ENCODE peak calls at places on chromosomes 7 and 10, in six cellular contexts. R is lung, Z is left ventricle myocardium inferior, F is HL-60, C is colonic mucosa, I is cardiac fibroblast. A is an unnamed sample.

GRCh38 chr10:21020545-21020944 is 123.4 kb upstream of the NEBL start:
- DNase-seq in R (no peak), F (peak; percentile 25), I (no peak), C (peak; percentile 50), Z (no peak), A (peak; percentile 9)

GRCh38 chr10:86243651-86244155 is 122.9 kb downstream of the GRID1 start:
- DNase-seq in I (no peak), C (no peak), F (no peak), Z (no peak), R (no peak), A (no peak)

GRCh38 chr10:94524146-94524545 is 21.4 kb upstream of the HELLS start:
- DNase-seq in I (peak; percentile 46), C (no peak), R (no peak), Z (no peak), F (no peak), A (peak; percentile 89)

GRCh38 chr10:98249134-98249533 is 18.9 kb downstream of the LOXL4 start:
- DNase-seq in I (no peak), Z (no peak), C (no peak), R (no peak), F (no peak), A (no peak)

GRCh38 chr7:87216701-87217508 is 2.6 kb downstream of the TMEM243 start:
- DNase-seq in R (no peak), I (no peak), C (no peak), F (no peak), Z (no peak), A (no peak)

GRCh38 chr10:59808896-59809643 is 55.8 kb upstream of the MRLN start:
- DNase-seq in C (peak; percentile 90), Z (peak; percentile 72), R (peak; percentile 75), F (peak; percentile 76), I (peak; percentile 61), A (peak; percentile 62)

GRCh38 chr10:34861293-34862004 is 46.4 kb upstream of the PARD3 start:
- DNase-seq in R (no peak), F (no peak), I (peak; percentile 13), Z (peak; percentile 22), C (peak; percentile 88), A (peak; percentile 6)

GRCh38 chr10:5775705-5776104 is 37.5 kb downstream of the GDI2 start:
- DNase-seq in F (peak; percentile 81), C (no peak), R (no peak), I (no peak), Z (peak; percentile 20), A (no peak)

DNA sequence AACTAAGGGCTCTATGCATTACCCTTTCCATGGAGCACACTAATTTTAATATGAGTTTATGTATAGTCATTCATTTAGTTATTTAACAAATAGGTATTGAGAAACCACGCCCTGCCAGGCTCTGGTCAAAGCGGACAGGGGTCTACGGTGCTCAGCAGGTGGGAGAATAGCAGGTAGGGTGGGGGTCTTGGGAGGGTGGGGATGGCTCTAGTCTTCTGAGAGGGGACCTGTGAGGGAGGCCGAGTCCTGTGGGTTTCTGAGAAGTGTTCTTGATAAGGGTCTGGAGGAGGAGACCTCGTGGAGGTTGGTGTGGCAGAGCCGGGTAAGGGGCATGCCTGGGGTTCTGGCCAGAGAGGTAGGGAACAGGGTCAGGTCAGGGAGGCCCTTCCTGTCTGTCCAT is 1.1 kb downstream of the WDFY4 start:
- DNase-seq in C (no peak), I (no peak), R (no peak), F (no peak), Z (no peak), A (no peak)
- H3K4me3 ChIP-seq in C (no peak overlapping the region), I (no peak overlapping the region), R (no peak overlapping the region), F (peak overlapping the region; percentile 65), Z (peak overlapping the region; percentile 23), A (no peak overlapping the region)

GRCh38 chr10:23656735-23657134 is 217.9 kb downstream of the OTUD1 start:
- DNase-seq in R (no peak), C (no peak), Z (no peak), F (peak; percentile 4), I (no peak), A (no peak)
- TF ChIP-seq CTCF in R (no peak), C (no peak), Z (peak; percentile 60), F (peak; percentile 1), I (peak; percentile 16), A (no peak)

DNA sequence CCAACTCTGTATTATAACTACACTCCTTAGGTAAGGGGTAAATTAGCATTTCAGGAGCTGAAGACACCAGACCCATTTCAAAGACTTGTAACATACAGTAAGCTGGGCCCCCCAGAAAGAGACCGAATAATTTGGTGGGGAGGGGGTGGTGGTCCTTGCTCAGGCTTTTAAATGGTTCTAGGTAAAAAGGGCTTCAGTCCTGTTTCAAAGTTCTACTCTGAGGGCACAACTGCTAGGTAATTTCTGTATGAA is 73.0 kb downstream of the RTKN2 start:
- DNase-seq in C (no peak), R (no peak), Z (no peak), F (no peak), I (no peak), A (no peak)
- H3K4me3 ChIP-seq in C (no peak overlapping the region), R (no peak overlapping the region), Z (no peak overlapping the region), F (no peak overlapping the region), I (no peak overlapping the region), A (no peak overlapping the region)

DNA sequence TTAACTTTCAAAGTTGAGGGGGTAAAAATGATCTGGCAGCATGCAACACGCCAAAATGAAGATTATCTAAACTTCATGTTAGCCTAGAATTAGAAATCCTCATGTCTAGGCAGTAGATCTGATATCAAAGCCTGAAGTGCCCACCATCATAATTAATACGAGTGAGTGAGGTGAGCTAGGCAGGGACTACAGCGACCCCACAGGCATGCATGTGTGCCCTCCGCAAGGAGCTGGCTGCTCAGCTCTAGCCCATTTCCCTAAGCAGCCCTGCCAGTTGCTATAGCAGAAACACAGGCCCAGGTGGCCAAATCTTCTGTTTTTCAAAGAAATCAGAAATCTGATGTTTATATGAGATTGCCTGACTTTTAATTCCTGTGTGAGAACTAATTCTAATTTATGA is 93.1 kb upstream of the IFRD1 start:
- DNase-seq in R (no peak), C (no peak), Z (no peak), I (no peak), F (no peak), A (no peak)
- TF ChIP-seq CTCF in R (no peak), C (no peak), Z (no peak), I (no peak), F (no peak), A (peak; percentile 2)

DNA sequence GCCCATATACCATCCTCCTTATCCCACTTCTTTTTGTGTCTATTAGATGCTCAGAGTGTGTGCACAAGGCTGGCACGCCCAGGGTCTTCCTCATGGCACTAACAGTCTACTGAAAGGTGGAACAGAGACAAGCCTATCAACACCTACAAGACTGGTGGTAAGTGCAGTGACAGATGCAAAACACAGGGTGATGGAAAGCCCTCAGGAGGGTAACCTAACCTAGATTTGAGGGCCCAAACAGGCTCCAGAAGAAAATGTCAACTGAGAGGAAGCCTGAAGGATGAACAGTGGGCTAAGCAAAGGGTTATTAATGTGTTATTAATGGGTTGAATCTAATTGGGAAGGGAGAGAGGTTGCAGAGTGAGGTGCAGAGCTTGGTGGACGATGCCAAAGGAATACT is 1.2 kb upstream of the FAS start:
- DNase-seq in F (no peak), C (no peak), R (no peak), I (no peak), Z (no peak), A (no peak)
- H3K4me3 ChIP-seq in F (no peak overlapping the region), C (peak overlapping the region; percentile 72), R (no peak overlapping the region), I (peak overlapping the region; percentile 90), Z (peak overlapping the region; percentile 86), A (peak overlapping the region; percentile 90)